ENCODE peak calls at places on chromosomes 4 and X, in eight cellular contexts. F is gastrocnemius medialis, G is A549, T is upper lobe of left lung, U is Peyer's patch, S is ovary, C is spleen, V is sigmoid colon. I is an unnamed sample.

GRCh38 chrX:9475984-9476383 is 11.1 kb downstream of the TBL1X start:
- DNase-seq in F (no peak), G (no peak), T (no peak), U (no peak), S (no peak), C (no peak), V (no peak), I (no peak)

GRCh38 chr4:106034205-106034604 is 138.9 kb downstream of the NPNT start:
- DNase-seq in F (no peak), G (no peak), T (no peak), U (no peak), S (no peak), C (no peak), V (no peak), I (no peak)

GRCh38 chr4:6473264-6474052 is 1.0 kb upstream of the PPP2R2C start:
- DNase-seq in F (no peak), G (no peak), T (no peak), U (no peak), S (no peak), C (peak), V (peak), I (no peak)

GRCh38 chr4:54371211-54371610 is 142.1 kb downstream of the PDGFRA start:
- DNase-seq in F (no peak), G (no peak), T (no peak), U (no peak), S (no peak), C (no peak), V (no peak), I (no peak)

GRCh38 chrX:23901065-23901464 is 6.7 kb downstream of the APOO start:
- DNase-seq in F (peak), G (peak), T (peak), U (no peak), S (no peak), C (no peak), V (no peak), I (no peak)

GRCh38 chr4:106063009-106063408 is 167.7 kb downstream of the NPNT start:
- DNase-seq in F (no peak), G (no peak), T (no peak), U (no peak), S (no peak), C (no peak), V (no peak), I (no peak)

GRCh38 chr4:128830906-128831525 is 21.5 kb downstream of the JADE1 start:
- DNase-seq in F (no peak), G (no peak), T (no peak), U (no peak), S (no peak), C (no peak), V (no peak), I (no peak)

GRCh38 chrX:45150821-45151220 is 49.9 kb downstream of the DIPK2B start:
- DNase-seq in F (no peak), G (no peak), T (no peak), U (no peak), S (no peak), C (no peak), V (no peak), I (no peak)

GRCh38 chr4:72507167-72507566 is 61.9 kb downstream of the ADAMTS3 start:
- DNase-seq in F (no peak), G (no peak), T (no peak), U (no peak), S (no peak), C (no peak), V (no peak), I (no peak)

GRCh38 chr4:108172780-108173598 is 4.3 kb upstream of the LEF1 start:
- DNase-seq in F (no peak), G (no peak), T (no peak), U (no peak), S (peak), C (peak), V (no peak), I (no peak)

GRCh38 chr4:105966046-105966445 is 70.8 kb downstream of the NPNT start:
- DNase-seq in F (no peak), G (no peak), T (no peak), U (no peak), S (no peak), C (no peak), V (no peak), I (no peak)

GRCh38 chrX:6849711-6850415 is 297.6 kb upstream of the STS start:
- DNase-seq in F (no peak), G (no peak), T (no peak), U (no peak), S (no peak), C (no peak), V (no peak), I (no peak)

GRCh38 chr4:159075531-159075932 is 27.3 kb upstream of the RAPGEF2 start:
- DNase-seq in F (no peak), G (no peak), T (no peak), U (no peak), S (no peak), C (no peak), V (no peak), I (no peak)

GRCh38 chrX:71909956-71910355 is 689 bp upstream of the NHSL2 start:
- DNase-seq in F (no peak), G (no peak), T (no peak), U (no peak), S (no peak), C (no peak), V (peak), I (peak)

GRCh38 chr4:137212601-137213000 is 319.7 kb downstream of the PCDH18 start:
- DNase-seq in F (no peak), G (no peak), T (no peak), U (no peak), S (no peak), C (no peak), V (no peak), I (no peak)

GRCh38 chr4:176949022-176949421 is 156.3 kb upstream of the VEGFC start:
- DNase-seq in F (no peak), G (no peak), T (peak), U (no peak), S (no peak), C (no peak), V (no peak), I (no peak)

GRCh38 chrX:66833426-66833825 is 194.5 kb upstream of the EDA2R start:
- DNase-seq in F (no peak), G (no peak), T (no peak), U (no peak), S (no peak), C (no peak), V (no peak), I (no peak)

GRCh38 chr4:5974321-5974720 is 43.9 kb downstream of the C4orf50 start:
- DNase-seq in F (no peak), G (no peak), T (no peak), U (no peak), S (no peak), C (peak), V (no peak), I (no peak)

GRCh38 chr4:70734168-70734954 is 12.6 kb downstream of the RUFY3 start:
- DNase-seq in F (no peak), G (no peak), T (no peak), U (peak), S (no peak), C (no peak), V (no peak), I (no peak)

GRCh38 chrX:135521405-135522131 is 1.1 kb downstream of the INTS6L start:
- DNase-seq in F (peak), G (peak), T (peak), U (peak), S (peak), C (peak), V (peak), I (peak)

GRCh38 chr4:106763044-106763443 is 273.1 kb downstream of the DKK2 start:
- DNase-seq in F (no peak), G (no peak), T (no peak), U (no peak), S (no peak), C (no peak), V (peak), I (no peak)

GRCh38 chr4:107131295-107131694 is 95.2 kb upstream of the DKK2 start:
- DNase-seq in F (no peak), G (no peak), T (no peak), U (no peak), S (no peak), C (no peak), V (no peak), I (no peak)

GRCh38 chr4:4388836-4389575 is 2.1 kb downstream of the NSG1 start:
- DNase-seq in F (no peak), G (no peak), T (no peak), U (no peak), S (no peak), C (no peak), V (peak), I (no peak)
- H3K4me3 ChIP-seq in F (no peak), G (no peak), T (no peak), U (no peak), S (no peak), C (no peak), V (no peak), I (no peak)

DNA sequence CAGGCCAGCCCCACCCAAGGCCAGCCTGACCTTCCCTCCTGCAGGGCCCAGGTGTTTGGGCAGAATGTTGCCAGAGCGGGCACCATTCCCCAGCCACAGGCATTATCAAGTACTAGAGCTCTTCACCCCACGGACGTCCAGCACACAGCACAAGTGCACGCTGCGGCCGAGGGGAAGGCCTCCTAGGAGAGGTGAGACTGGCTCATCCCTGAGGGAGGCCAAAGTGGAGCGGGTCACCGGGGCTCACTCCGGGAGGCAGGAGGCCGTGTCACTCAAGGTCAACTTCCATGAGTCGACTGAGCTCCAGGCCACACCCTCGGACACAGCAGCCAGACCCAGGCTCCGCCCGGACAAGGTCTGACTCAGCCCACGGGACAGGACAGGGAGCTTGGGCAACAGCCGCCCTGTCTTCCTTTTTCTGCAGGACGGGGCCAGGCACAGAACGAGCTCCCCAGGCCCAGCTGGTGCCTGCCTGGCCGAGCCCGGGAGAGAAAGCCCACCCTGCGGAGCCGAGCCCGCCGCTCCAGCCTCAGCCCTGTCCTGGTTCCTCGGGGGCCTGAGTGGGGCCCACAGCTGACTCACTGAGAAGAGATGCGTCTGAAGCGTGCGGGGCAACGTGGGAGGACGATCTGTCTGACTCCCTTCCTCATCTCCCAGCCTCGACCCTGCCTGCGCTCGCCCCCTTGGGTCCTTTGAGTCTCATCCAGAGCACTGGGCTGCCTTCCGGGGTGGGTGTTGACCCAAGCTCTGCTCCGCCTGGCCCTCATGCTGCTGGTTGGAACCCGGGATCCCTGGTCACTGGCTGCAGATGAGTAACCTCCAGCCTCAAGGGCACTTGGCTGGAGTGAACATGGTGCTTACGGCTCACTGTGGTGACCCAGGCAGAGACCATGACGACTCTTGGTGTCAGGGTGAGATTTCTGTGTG is 1.6 kb downstream of the SLC49A3 start:
- DNase-seq in F (peak), G (peak), T (peak), U (peak), S (peak), C (peak), V (peak), I (peak)
- TF ChIP-seq POLR2A in F (peak), G (peak), T (no peak), U (peak), S (no peak), C (no peak), V (no peak), I (peak)

DNA sequence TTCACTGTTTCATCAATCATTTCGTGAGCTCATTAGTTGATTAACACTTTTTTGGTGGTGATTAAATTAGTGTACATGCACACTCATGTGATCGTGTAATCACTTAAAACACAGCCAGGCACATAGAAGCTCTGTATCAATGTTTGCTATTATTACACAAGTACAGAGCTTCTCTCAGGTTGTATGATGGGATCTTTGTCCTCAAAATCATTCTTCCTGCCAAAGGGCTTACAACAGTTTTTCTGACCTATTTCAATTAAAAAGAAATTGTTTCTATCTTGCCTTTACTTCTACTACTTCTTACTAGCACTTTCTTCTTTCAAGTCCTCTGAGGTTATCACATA is 145.1 kb downstream of the AMELX start:
- DNase-seq in F (no peak), G (no peak), T (no peak), U (no peak), S (no peak), C (no peak), V (no peak), I (no peak)
- H3K27ac ChIP-seq in F (peak), G (no peak), T (no peak), U (peak), S (peak), C (no peak), V (peak), I (peak)

GRCh38 chrX:2325076-2325784 is 175.5 kb downstream of the DHRSX start:
- DNase-seq in F (peak), G (no peak), T (peak), U (peak), S (peak), C (peak), V (peak), I (peak)
- H3K4me3 ChIP-seq in F (no peak), G (no peak), T (no peak), U (peak), S (peak), C (peak), V (peak), I (peak)

GRCh38 chrX:130091976-130092522 is 18.2 kb downstream of the ELF4 start:
- DNase-seq in F (peak), G (no peak), T (peak), U (peak), S (no peak), C (peak), V (no peak), I (no peak)
- TF ChIP-seq POLR2A in F (no peak), G (no peak), T (no peak), U (no peak), S (no peak), C (no peak), V (no peak), I (no peak)

GRCh38 chr4:4388418-4388817 is 1.5 kb downstream of the NSG1 start:
- DNase-seq in F (no peak), G (no peak), T (no peak), U (no peak), S (no peak), C (no peak), V (no peak), I (no peak)
- H3K27ac ChIP-seq in F (no peak), G (no peak), T (no peak), U (no peak), S (no peak), C (no peak), V (no peak), I (no peak)

GRCh38 chr4:31585503-31585902 is 865.3 kb downstream of the PCDH7 start:
- DNase-seq in F (no peak), G (no peak), T (no peak), U (no peak), S (no peak), C (no peak), V (no peak), I (no peak)
- H3K4me3 ChIP-seq in F (no peak), G (no peak), T (no peak), U (no peak), S (no peak), C (no peak), V (no peak), I (no peak)

DNA sequence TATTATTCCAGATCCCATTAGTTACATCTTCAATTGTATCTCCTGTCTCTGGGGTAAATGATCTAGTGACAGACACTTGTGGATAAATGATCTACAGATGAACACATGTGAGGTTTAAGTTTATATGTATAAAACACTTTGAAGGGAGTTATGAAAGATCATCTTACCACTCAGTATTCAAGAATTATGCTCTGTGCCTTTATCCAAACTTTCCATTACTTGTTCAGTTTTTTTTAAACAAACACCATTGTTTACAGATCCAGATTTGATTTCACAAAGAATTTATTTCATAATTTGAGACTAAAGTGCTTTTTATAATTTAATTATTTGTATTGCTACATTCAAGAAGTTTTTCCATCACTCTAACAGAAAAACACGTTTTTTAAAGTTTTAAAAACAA is 142.5 kb downstream of the HHIP start:
- DNase-seq in F (no peak), G (no peak), T (no peak), U (no peak), S (no peak), C (no peak), V (no peak), I (no peak)
- TF ChIP-seq POLR2A in F (no peak), G (no peak), T (no peak), U (no peak), S (no peak), C (no peak), V (no peak), I (no peak)

GRCh38 chr4:77023920-77024319 is 51.9 kb downstream of the CCNI start:
- DNase-seq in F (no peak), G (no peak), T (no peak), U (no peak), S (no peak), C (no peak), V (no peak), I (no peak)
- H3K27ac ChIP-seq in F (no peak), G (no peak), T (no peak), U (no peak), S (no peak), C (no peak), V (no peak), I (no peak)

GRCh38 chr4:185560316-185560715 is 25.0 kb upstream of the PDLIM3 start:
- DNase-seq in F (no peak), G (no peak), T (no peak), U (no peak), S (no peak), C (no peak), V (no peak), I (no peak)

GRCh38 chr4:185562531-185562930 is 27.2 kb upstream of the PDLIM3 start:
- DNase-seq in F (no peak), G (no peak), T (no peak), U (no peak), S (no peak), C (no peak), V (no peak), I (no peak)

GRCh38 chr4:185564355-185564754 is 29.0 kb upstream of the PDLIM3 start:
- DNase-seq in F (no peak), G (no peak), T (no peak), U (no peak), S (no peak), C (no peak), V (no peak), I (no peak)

GRCh38 chr4:185554243-185555126 is 19.2 kb upstream of the PDLIM3 start:
- DNase-seq in F (no peak), G (no peak), T (no peak), U (no peak), S (no peak), C (no peak), V (no peak), I (no peak)

DNA sequence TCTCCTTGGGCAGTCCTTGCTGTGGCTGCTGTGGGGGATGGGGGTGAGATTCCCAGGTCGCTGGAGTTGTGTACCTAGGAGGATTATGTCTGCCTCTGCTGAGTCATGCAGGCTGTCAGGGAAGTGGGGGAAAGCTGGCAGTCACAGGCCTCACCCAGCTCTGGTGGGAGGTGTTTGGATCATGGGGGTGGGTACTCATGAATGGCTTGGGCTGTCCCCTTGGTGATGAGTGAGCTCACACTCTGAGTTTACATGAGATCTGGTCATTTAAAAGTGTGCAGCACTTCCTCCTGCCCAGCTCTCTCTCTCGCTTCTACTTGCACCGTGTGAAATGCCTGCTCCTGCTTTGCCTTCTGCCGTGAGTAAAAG is 24.6 kb upstream of the PDLIM3 start:
- DNase-seq in F (peak), G (no peak), T (peak), U (no peak), S (no peak), C (no peak), V (no peak), I (peak)
- H3K4me3 ChIP-seq in F (no peak), G (no peak), T (no peak), U (no peak), S (no peak), C (no peak), V (no peak), I (no peak)